ENCODE peak calls at places on chromosomes 6 and 20, in four cellular contexts. D is K562, S is GM12878, F is HL-60. J is an unnamed sample.

GRCh38 chr6:144993870-144994269 is 708.7 kb downstream of the UTRN start:
- DNase-seq in D (no peak), S (no peak), F (no peak), J (no peak)

GRCh38 chr20:7908905-7909304 is 31.4 kb downstream of the HAO1 start:
- DNase-seq in D (no peak), S (no peak), F (no peak), J (no peak)

GRCh38 chr20:58790440-58790839 is 60.3 kb downstream of the GNAS-AS1 start:
- DNase-seq in D (no peak), S (no peak), F (peak), J (no peak)

GRCh38 chr6:51049983-51050877 is 231.6 kb downstream of the TFAP2B start:
- DNase-seq in D (peak), S (no peak), F (no peak), J (no peak)

GRCh38 chr20:46312945-46313861 is 4.9 kb upstream of the CDH22 start:
- DNase-seq in D (no peak), S (no peak), F (no peak), J (no peak)

GRCh38 chr20:49887251-49887827 is 28.0 kb downstream of the SPATA2 start:
- DNase-seq in D (no peak), S (no peak), F (no peak), J (no peak)

GRCh38 chr6:88360203-88360797 is 194.2 kb upstream of the CNR1 start:
- DNase-seq in D (no peak), S (no peak), F (no peak), J (no peak)

GRCh38 chr6:106792536-106793236 is 163.3 kb downstream of the QRSL1 start:
- DNase-seq in D (no peak), S (no peak), F (no peak), J (no peak)

GRCh38 chr20:41177636-41178035 is 40.3 kb downstream of the PLCG1 start:
- DNase-seq in D (no peak), S (no peak), F (no peak), J (no peak)

DNA sequence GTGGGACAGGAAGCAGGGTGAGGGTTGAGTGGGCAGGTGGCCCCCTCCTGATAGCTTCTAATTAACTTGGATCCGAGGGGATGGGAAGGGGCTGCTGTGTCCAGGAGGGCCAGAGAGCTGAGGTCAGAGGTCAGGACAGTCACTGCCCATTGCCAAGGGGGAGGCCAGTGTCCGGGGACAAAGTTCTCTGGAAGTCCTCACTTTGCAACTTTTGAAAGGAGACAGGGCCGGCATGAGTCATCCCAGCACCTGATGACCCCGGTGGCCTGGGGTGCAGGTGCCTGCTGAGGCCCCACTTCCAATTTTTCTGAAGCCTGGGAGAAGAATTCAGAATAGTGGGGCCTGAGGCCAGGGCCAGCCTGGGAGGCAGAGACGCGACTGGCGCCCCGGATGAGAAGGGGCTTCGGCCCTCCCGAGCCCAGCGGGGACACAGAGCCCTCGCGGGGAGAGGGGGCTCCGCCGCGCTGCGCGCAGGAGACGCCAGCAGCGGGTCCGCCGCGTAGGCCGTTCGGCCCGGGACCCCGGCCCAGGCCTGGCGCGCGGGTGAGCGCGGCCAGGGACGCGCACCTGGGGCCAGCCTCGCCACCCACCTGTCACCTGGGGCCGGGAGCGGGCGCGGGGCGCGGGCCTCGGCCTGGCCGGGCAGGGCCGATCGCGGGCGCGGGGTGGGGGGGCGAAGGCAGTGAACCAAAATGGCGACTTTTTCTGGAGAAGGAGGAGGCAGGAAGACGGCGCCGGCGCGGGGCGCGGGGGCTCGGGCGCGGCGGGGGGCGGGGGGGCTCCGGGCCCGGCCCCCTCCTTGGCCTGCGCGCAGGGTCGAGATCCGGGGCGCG is 586 bp downstream of the ZNF512B start:
- DNase-seq in D (peak), S (no peak), F (no peak), J (no peak)
- TF ChIP-seq POLR2AphosphoS5 in D (no peak), S (no peak), F (no peak), J (no peak)

GRCh38 chr20:2892376-2892775 is 19.1 kb downstream of the PTPRA start:
- DNase-seq in D (no peak), S (no peak), F (no peak), J (no peak)

GRCh38 chr20:2891343-2891742 is 18.1 kb downstream of the PTPRA start:
- DNase-seq in D (no peak), S (no peak), F (no peak), J (no peak)

GRCh38 chr20:2889209-2889608 is 15.9 kb downstream of the PTPRA start:
- DNase-seq in D (no peak), S (no peak), F (no peak), J (no peak)

GRCh38 chr20:2889797-2890196 is 16.5 kb downstream of the PTPRA start:
- DNase-seq in D (no peak), S (no peak), F (no peak), J (no peak)

DNA sequence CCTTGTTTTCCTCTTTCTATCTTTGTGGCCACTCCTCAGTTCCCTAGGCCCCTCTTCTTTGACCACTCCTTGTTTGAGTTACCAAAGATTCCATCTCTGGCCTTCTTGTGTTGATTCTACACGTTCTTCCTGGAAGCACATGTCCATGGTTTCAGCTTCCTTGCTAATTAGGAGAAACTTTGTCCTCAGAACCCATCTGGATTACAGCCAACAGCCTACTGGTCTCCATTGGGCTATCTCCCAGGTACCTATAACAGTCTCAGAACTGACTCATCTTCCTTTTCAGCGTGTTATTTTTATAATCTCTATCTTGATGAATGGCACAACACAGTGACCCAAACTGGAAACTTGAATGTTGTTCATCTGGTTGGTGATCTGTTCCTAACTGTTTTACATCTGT is 17.5 kb downstream of the PTPRA start:
- DNase-seq in D (peak), S (no peak), F (no peak), J (no peak)
- TF ChIP-seq SPI1 in D (no peak), S (no peak), F (no peak), J (no peak)

GRCh38 chr6:138406443-138406842 is 2.4 kb downstream of the HEBP2 start:
- DNase-seq in D (no peak), S (no peak), F (no peak), J (no peak)

GRCh38 chr6:138410048-138410735 is 6.2 kb downstream of the HEBP2 start:
- DNase-seq in D (no peak), S (no peak), F (peak), J (no peak)

GRCh38 chr6:138415125-138415524 is 11.1 kb downstream of the HEBP2 start:
- DNase-seq in D (no peak), S (no peak), F (no peak), J (no peak)

GRCh38 chr6:138416201-138416600 is 12.2 kb downstream of the HEBP2 start:
- DNase-seq in D (no peak), S (no peak), F (no peak), J (no peak)

GRCh38 chr6:138410972-138411667 is 7.1 kb downstream of the HEBP2 start:
- DNase-seq in D (no peak), S (no peak), F (no peak), J (no peak)
- TF ChIP-seq POLR2AphosphoS5 in D (no peak), S (no peak), F (no peak), J (no peak)

GRCh38 chr6:111033628-111034289 is 51.9 kb downstream of the RPF2 start:
- DNase-seq in D (no peak), S (no peak), F (no peak), J (no peak)
- TF ChIP-seq SPI1 in D (no peak), S (no peak), F (no peak), J (no peak)